ENCODE peak calls at places on chromosomes 13 and 19, in ten cellular contexts. One of them, this sample, is unnamed.

GRCh38 chr13:113616281-113616906 is 31.8 kb downstream of the TFDP1 start:
- DNase-seq in psoas muscle: no peak
- DNase-seq in NCI-H345: no peak
- DNase-seq in sigmoid colon: no peak
- DNase-seq in SK-N-SH: no peak
- DNase-seq in activated CD4-positive, alpha-beta memory T cell treated with anti-CD3 and anti-CD28 coated beads for 36 hours: no peak
- DNase-seq in AG08395: no peak
- DNase-seq in naive B cell: no peak
- DNase-seq in A172: no peak
- DNase-seq in activated naive CD4-positive, alpha-beta T cell: no peak
- DNase-seq in this sample: no peak

GRCh38 chr13:90105276-90105675 is 1242.2 kb upstream of the MIR17HG start:
- DNase-seq in A172: peak
- DNase-seq in SK-N-SH: no peak
- DNase-seq in activated naive CD4-positive, alpha-beta T cell: no peak
- DNase-seq in NCI-H345: no peak
- DNase-seq in sigmoid colon: no peak
- DNase-seq in psoas muscle: no peak
- DNase-seq in activated CD4-positive, alpha-beta memory T cell treated with anti-CD3 and anti-CD28 coated beads for 36 hours: no peak
- DNase-seq in AG08395: peak
- DNase-seq in naive B cell: no peak
- DNase-seq in this sample: no peak

GRCh38 chr19:32224371-32225244 is 120.8 kb upstream of the ZNF507 start:
- DNase-seq in AG08395: peak
- DNase-seq in activated CD4-positive, alpha-beta memory T cell treated with anti-CD3 and anti-CD28 coated beads for 36 hours: peak
- DNase-seq in psoas muscle: peak
- DNase-seq in activated naive CD4-positive, alpha-beta T cell: peak
- DNase-seq in naive B cell: peak
- DNase-seq in A172: peak
- DNase-seq in SK-N-SH: peak
- DNase-seq in NCI-H345: peak
- DNase-seq in sigmoid colon: no peak
- DNase-seq in this sample: no peak

GRCh38 chr13:53782400-53783030 is 753.9 kb downstream of the OLFM4 start:
- DNase-seq in SK-N-SH: peak
- DNase-seq in NCI-H345: peak
- DNase-seq in sigmoid colon: no peak
- DNase-seq in AG08395: peak
- DNase-seq in psoas muscle: no peak
- DNase-seq in activated CD4-positive, alpha-beta memory T cell treated with anti-CD3 and anti-CD28 coated beads for 36 hours: peak
- DNase-seq in naive B cell: no peak
- DNase-seq in activated naive CD4-positive, alpha-beta T cell: no peak
- DNase-seq in A172: peak
- DNase-seq in this sample: peak

GRCh38 chr19:6812612-6813011 is 40.1 kb downstream of the VAV1 start:
- DNase-seq in activated CD4-positive, alpha-beta memory T cell treated with anti-CD3 and anti-CD28 coated beads for 36 hours: no peak
- DNase-seq in NCI-H345: no peak
- DNase-seq in naive B cell: no peak
- DNase-seq in activated naive CD4-positive, alpha-beta T cell: no peak
- DNase-seq in AG08395: no peak
- DNase-seq in psoas muscle: no peak
- DNase-seq in SK-N-SH: no peak
- DNase-seq in A172: no peak
- DNase-seq in sigmoid colon: no peak
- DNase-seq in this sample: no peak

GRCh38 chr13:112441226-112441625 is 65.1 kb downstream of the SPACA7 start:
- DNase-seq in psoas muscle: peak
- DNase-seq in activated CD4-positive, alpha-beta memory T cell treated with anti-CD3 and anti-CD28 coated beads for 36 hours: no peak
- DNase-seq in NCI-H345: no peak
- DNase-seq in activated naive CD4-positive, alpha-beta T cell: no peak
- DNase-seq in sigmoid colon: peak
- DNase-seq in A172: no peak
- DNase-seq in SK-N-SH: no peak
- DNase-seq in AG08395: no peak
- DNase-seq in naive B cell: no peak
- DNase-seq in this sample: no peak

GRCh38 chr13:112059457-112060317 is 7.3 kb upstream of the SOX1 start:
- DNase-seq in A172: no peak
- DNase-seq in AG08395: no peak
- DNase-seq in activated CD4-positive, alpha-beta memory T cell treated with anti-CD3 and anti-CD28 coated beads for 36 hours: no peak
- DNase-seq in sigmoid colon: no peak
- DNase-seq in SK-N-SH: no peak
- DNase-seq in naive B cell: no peak
- DNase-seq in activated naive CD4-positive, alpha-beta T cell: no peak
- DNase-seq in NCI-H345: peak
- DNase-seq in psoas muscle: no peak
- DNase-seq in this sample: no peak

GRCh38 chr19:41670755-41671154 is 17.3 kb downstream of the CEACAM7 start:
- DNase-seq in sigmoid colon: no peak
- DNase-seq in activated CD4-positive, alpha-beta memory T cell treated with anti-CD3 and anti-CD28 coated beads for 36 hours: no peak
- DNase-seq in SK-N-SH: no peak
- DNase-seq in naive B cell: no peak
- DNase-seq in A172: no peak
- DNase-seq in psoas muscle: no peak
- DNase-seq in NCI-H345: no peak
- DNase-seq in activated naive CD4-positive, alpha-beta T cell: no peak
- DNase-seq in AG08395: no peak
- DNase-seq in this sample: no peak

GRCh38 chr19:33295621-33296472 is 6.5 kb downstream of the CEBPA start:
- DNase-seq in A172: no peak
- DNase-seq in activated naive CD4-positive, alpha-beta T cell: no peak
- DNase-seq in activated CD4-positive, alpha-beta memory T cell treated with anti-CD3 and anti-CD28 coated beads for 36 hours: no peak
- DNase-seq in SK-N-SH: no peak
- DNase-seq in NCI-H345: no peak
- DNase-seq in naive B cell: no peak
- DNase-seq in psoas muscle: no peak
- DNase-seq in sigmoid colon: peak
- DNase-seq in AG08395: no peak
- DNase-seq in this sample: no peak

GRCh38 chr13:48648446-48648845 is 5.3 kb upstream of the CYSLTR2 start:
- DNase-seq in naive B cell: no peak
- DNase-seq in activated naive CD4-positive, alpha-beta T cell: no peak
- DNase-seq in sigmoid colon: no peak
- DNase-seq in SK-N-SH: no peak
- DNase-seq in activated CD4-positive, alpha-beta memory T cell treated with anti-CD3 and anti-CD28 coated beads for 36 hours: no peak
- DNase-seq in NCI-H345: no peak
- DNase-seq in A172: no peak
- DNase-seq in psoas muscle: no peak
- DNase-seq in AG08395: no peak
- DNase-seq in this sample: no peak

GRCh38 chr19:13252569-13253335 is 102.5 kb downstream of the IER2 start:
- DNase-seq in activated naive CD4-positive, alpha-beta T cell: no peak
- DNase-seq in activated CD4-positive, alpha-beta memory T cell treated with anti-CD3 and anti-CD28 coated beads for 36 hours: no peak
- DNase-seq in SK-N-SH: no peak
- DNase-seq in sigmoid colon: no peak
- DNase-seq in NCI-H345: no peak
- DNase-seq in AG08395: no peak
- DNase-seq in A172: no peak
- DNase-seq in naive B cell: no peak
- DNase-seq in psoas muscle: no peak
- DNase-seq in this sample: no peak

GRCh38 chr19:45507864-45508680 is 793 bp downstream of the VASP start:
- DNase-seq in NCI-H345: peak
- DNase-seq in A172: peak
- DNase-seq in AG08395: peak
- DNase-seq in activated CD4-positive, alpha-beta memory T cell treated with anti-CD3 and anti-CD28 coated beads for 36 hours: peak
- DNase-seq in activated naive CD4-positive, alpha-beta T cell: no peak
- DNase-seq in naive B cell: peak
- DNase-seq in SK-N-SH: no peak
- DNase-seq in psoas muscle: peak
- DNase-seq in sigmoid colon: peak
- DNase-seq in this sample: peak

GRCh38 chr13:44306401-44307192 is 67.0 kb upstream of the SERP2 start:
- DNase-seq in NCI-H345: no peak
- DNase-seq in SK-N-SH: no peak
- DNase-seq in naive B cell: no peak
- DNase-seq in activated naive CD4-positive, alpha-beta T cell: no peak
- DNase-seq in activated CD4-positive, alpha-beta memory T cell treated with anti-CD3 and anti-CD28 coated beads for 36 hours: no peak
- DNase-seq in AG08395: peak
- DNase-seq in sigmoid colon: peak
- DNase-seq in psoas muscle: no peak
- DNase-seq in A172: peak
- DNase-seq in this sample: no peak

GRCh38 chr13:114128624-114129522 is 3.5 kb downstream of the RASA3 start:
- DNase-seq in psoas muscle: peak
- DNase-seq in activated CD4-positive, alpha-beta memory T cell treated with anti-CD3 and anti-CD28 coated beads for 36 hours: peak
- DNase-seq in SK-N-SH: no peak
- DNase-seq in A172: peak
- DNase-seq in naive B cell: peak
- DNase-seq in AG08395: peak
- DNase-seq in NCI-H345: no peak
- DNase-seq in sigmoid colon: peak
- DNase-seq in activated naive CD4-positive, alpha-beta T cell: peak
- DNase-seq in this sample: no peak

GRCh38 chr19:1064661-1065605 is 2.0 kb upstream of the ARHGAP45 start:
- DNase-seq in psoas muscle: peak
- DNase-seq in naive B cell: peak
- DNase-seq in activated naive CD4-positive, alpha-beta T cell: peak
- DNase-seq in A172: no peak
- DNase-seq in NCI-H345: peak
- DNase-seq in AG08395: peak
- DNase-seq in sigmoid colon: no peak
- DNase-seq in SK-N-SH: peak
- DNase-seq in activated CD4-positive, alpha-beta memory T cell treated with anti-CD3 and anti-CD28 coated beads for 36 hours: peak
- DNase-seq in this sample: peak

GRCh38 chr13:114097893-114098688 is 34.3 kb downstream of the RASA3 start:
- DNase-seq in psoas muscle: peak
- DNase-seq in SK-N-SH: peak
- DNase-seq in activated naive CD4-positive, alpha-beta T cell: no peak
- DNase-seq in activated CD4-positive, alpha-beta memory T cell treated with anti-CD3 and anti-CD28 coated beads for 36 hours: no peak
- DNase-seq in naive B cell: no peak
- DNase-seq in AG08395: no peak
- DNase-seq in A172: no peak
- DNase-seq in NCI-H345: no peak
- DNase-seq in sigmoid colon: peak
- DNase-seq in this sample: no peak

GRCh38 chr19:49489601-49490167 is 2.3 kb downstream of the RPL13A start:
- DNase-seq in AG08395: no peak
- DNase-seq in psoas muscle: no peak
- DNase-seq in naive B cell: no peak
- DNase-seq in SK-N-SH: no peak
- DNase-seq in activated CD4-positive, alpha-beta memory T cell treated with anti-CD3 and anti-CD28 coated beads for 36 hours: peak
- DNase-seq in NCI-H345: no peak
- DNase-seq in A172: no peak
- DNase-seq in sigmoid colon: no peak
- DNase-seq in activated naive CD4-positive, alpha-beta T cell: no peak
- DNase-seq in this sample: no peak

GRCh38 chr19:39746836-39747529 is 9.2 kb upstream of the CLC start:
- DNase-seq in SK-N-SH: no peak
- DNase-seq in A172: no peak
- DNase-seq in activated CD4-positive, alpha-beta memory T cell treated with anti-CD3 and anti-CD28 coated beads for 36 hours: no peak
- DNase-seq in AG08395: no peak
- DNase-seq in activated naive CD4-positive, alpha-beta T cell: no peak
- DNase-seq in NCI-H345: no peak
- DNase-seq in sigmoid colon: no peak
- DNase-seq in psoas muscle: no peak
- DNase-seq in naive B cell: no peak
- DNase-seq in this sample: no peak

GRCh38 chr19:38869160-38869835 is 8.8 kb downstream of the RINL start:
- DNase-seq in psoas muscle: no peak
- DNase-seq in SK-N-SH: peak
- DNase-seq in naive B cell: peak
- DNase-seq in AG08395: peak
- DNase-seq in NCI-H345: no peak
- DNase-seq in A172: no peak
- DNase-seq in sigmoid colon: no peak
- DNase-seq in activated naive CD4-positive, alpha-beta T cell: no peak
- DNase-seq in activated CD4-positive, alpha-beta memory T cell treated with anti-CD3 and anti-CD28 coated beads for 36 hours: no peak
- DNase-seq in this sample: peak

GRCh38 chr19:2722541-2723344 is 1.6 kb upstream of the DIRAS1 start:
- DNase-seq in activated naive CD4-positive, alpha-beta T cell: no peak
- DNase-seq in SK-N-SH: peak
- DNase-seq in NCI-H345: no peak
- DNase-seq in sigmoid colon: peak
- DNase-seq in A172: peak
- DNase-seq in AG08395: peak
- DNase-seq in activated CD4-positive, alpha-beta memory T cell treated with anti-CD3 and anti-CD28 coated beads for 36 hours: no peak
- DNase-seq in naive B cell: no peak
- DNase-seq in psoas muscle: peak
- DNase-seq in this sample: no peak

GRCh38 chr13:28540612-28541011 is 45.7 kb upstream of the FLT1 start:
- DNase-seq in sigmoid colon: no peak
- DNase-seq in SK-N-SH: no peak
- DNase-seq in psoas muscle: no peak
- DNase-seq in AG08395: no peak
- DNase-seq in NCI-H345: no peak
- DNase-seq in naive B cell: no peak
- DNase-seq in A172: no peak
- DNase-seq in activated naive CD4-positive, alpha-beta T cell: no peak
- DNase-seq in activated CD4-positive, alpha-beta memory T cell treated with anti-CD3 and anti-CD28 coated beads for 36 hours: peak
- DNase-seq in this sample: no peak

GRCh38 chr13:113837554-113838355 is 26.1 kb downstream of the GAS6 start:
- DNase-seq in NCI-H345: peak
- DNase-seq in psoas muscle: peak
- DNase-seq in SK-N-SH: peak
- DNase-seq in naive B cell: no peak
- DNase-seq in AG08395: peak
- DNase-seq in sigmoid colon: peak
- DNase-seq in A172: peak
- DNase-seq in activated naive CD4-positive, alpha-beta T cell: no peak
- DNase-seq in activated CD4-positive, alpha-beta memory T cell treated with anti-CD3 and anti-CD28 coated beads for 36 hours: no peak
- DNase-seq in this sample: no peak

GRCh38 chr13:38210928-38211596 is 138.6 kb upstream of the UFM1 start:
- DNase-seq in activated CD4-positive, alpha-beta memory T cell treated with anti-CD3 and anti-CD28 coated beads for 36 hours: no peak
- DNase-seq in AG08395: no peak
- DNase-seq in naive B cell: no peak
- DNase-seq in NCI-H345: no peak
- DNase-seq in activated naive CD4-positive, alpha-beta T cell: no peak
- DNase-seq in A172: no peak
- DNase-seq in SK-N-SH: no peak
- DNase-seq in psoas muscle: no peak
- DNase-seq in sigmoid colon: no peak
- DNase-seq in this sample: no peak

GRCh38 chr19:21604351-21604926 is 99.0 kb downstream of the ZNF429 start:
- DNase-seq in NCI-H345: no peak
- DNase-seq in naive B cell: no peak
- DNase-seq in AG08395: peak
- DNase-seq in activated naive CD4-positive, alpha-beta T cell: no peak
- DNase-seq in psoas muscle: no peak
- DNase-seq in SK-N-SH: no peak
- DNase-seq in A172: peak
- DNase-seq in activated CD4-positive, alpha-beta memory T cell treated with anti-CD3 and anti-CD28 coated beads for 36 hours: peak
- DNase-seq in sigmoid colon: no peak
- DNase-seq in this sample: no peak